ENCODE peak calls at places on chromosomes 12 and 14, in four cellular contexts. U, D, P and N are unnamed samples.

GRCh38 chr12:11958216-11959091 is 112.3 kb upstream of the BCL2L14 start:
- DNase-seq in P (no peak), U (peak), D (peak), N (no peak)

GRCh38 chr12:95715177-95715576 is 75.4 kb downstream of the NTN4 start:
- DNase-seq in P (no peak), U (no peak), D (no peak), N (no peak)

GRCh38 chr12:49057888-49058287 is 2.7 kb downstream of the KMT2D start:
- DNase-seq in P (no peak), U (peak), D (no peak), N (no peak)

GRCh38 chr14:94941311-94941710 is 171.4 kb upstream of the GSC start:
- DNase-seq in U (no peak), P (no peak), D (no peak), N (no peak)

GRCh38 chr14:73731111-73731510 is 16.9 kb upstream of the PNMA1 start:
- DNase-seq in U (no peak), P (no peak), D (no peak), N (no peak)

GRCh38 chr14:80930836-80931389 is 10.6 kb downstream of the CEP128 start:
- DNase-seq in P (no peak), U (no peak), D (no peak), N (no peak)

GRCh38 chr14:69643430-69644200 is 32.2 kb downstream of the SUSD6 start:
- DNase-seq in D (peak), P (peak), U (peak), N (peak)

GRCh38 chr12:27048822-27049752 is 26.7 kb downstream of the MED21 start:
- DNase-seq in U (peak), P (no peak), D (no peak), N (no peak)

GRCh38 chr12:62210422-62210821 is 49.8 kb upstream of the USP15 start:
- DNase-seq in U (peak), P (peak), D (peak), N (no peak)

GRCh38 chr12:15227004-15227679 is 5.9 kb upstream of the RERG start:
- DNase-seq in U (peak), D (peak), P (peak), N (peak)

GRCh38 chr12:124499873-124500231 is 67.6 kb downstream of the NCOR2 start:
- DNase-seq in U (no peak), P (no peak), D (no peak), N (no peak)

DNA sequence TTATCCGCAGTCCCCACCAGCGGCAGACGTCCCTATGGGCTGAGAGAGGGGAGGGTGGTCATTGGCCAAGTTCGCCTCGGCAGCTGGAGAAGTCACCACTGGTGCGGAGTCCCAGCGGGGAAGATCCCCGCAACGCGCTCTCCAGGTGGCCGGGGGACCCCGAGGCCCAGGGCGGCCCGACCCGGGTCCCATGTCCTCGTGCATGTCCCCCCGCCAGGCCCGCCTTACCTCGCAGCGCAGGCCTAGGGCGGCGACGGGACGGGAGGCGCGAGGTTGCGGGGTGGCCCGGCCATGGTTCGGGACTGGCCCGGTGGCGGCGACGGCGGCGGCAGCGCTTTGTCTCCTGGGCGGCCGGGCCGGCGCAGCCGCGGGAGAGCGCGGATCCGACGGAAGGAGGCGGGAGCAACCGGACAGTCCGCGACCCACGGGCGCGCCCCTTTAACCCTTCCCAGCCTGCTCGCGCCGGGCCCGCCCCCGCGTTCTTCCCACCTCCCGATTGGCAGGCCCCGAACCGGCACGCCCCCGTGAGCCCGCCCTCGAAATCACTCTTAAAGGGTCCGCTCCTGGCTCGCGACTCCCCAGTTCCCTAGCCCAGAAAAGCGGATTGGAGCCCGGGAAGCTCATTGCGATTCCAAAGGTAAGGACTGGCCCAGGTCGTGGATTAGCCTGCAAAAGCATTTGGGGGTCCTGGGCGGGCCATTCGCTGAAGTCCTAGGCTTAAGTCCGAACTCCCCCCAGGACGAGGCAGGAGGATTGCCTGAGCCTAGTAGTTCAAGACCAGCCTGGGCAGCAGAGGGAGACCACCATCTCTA is at the start of gene PHETA1:
- DNase-seq in D (peak), P (peak), U (peak), N (peak)
- TF ChIP-seq POLR2A in D (peak), P (no peak), U (peak), N (no peak)

DNA sequence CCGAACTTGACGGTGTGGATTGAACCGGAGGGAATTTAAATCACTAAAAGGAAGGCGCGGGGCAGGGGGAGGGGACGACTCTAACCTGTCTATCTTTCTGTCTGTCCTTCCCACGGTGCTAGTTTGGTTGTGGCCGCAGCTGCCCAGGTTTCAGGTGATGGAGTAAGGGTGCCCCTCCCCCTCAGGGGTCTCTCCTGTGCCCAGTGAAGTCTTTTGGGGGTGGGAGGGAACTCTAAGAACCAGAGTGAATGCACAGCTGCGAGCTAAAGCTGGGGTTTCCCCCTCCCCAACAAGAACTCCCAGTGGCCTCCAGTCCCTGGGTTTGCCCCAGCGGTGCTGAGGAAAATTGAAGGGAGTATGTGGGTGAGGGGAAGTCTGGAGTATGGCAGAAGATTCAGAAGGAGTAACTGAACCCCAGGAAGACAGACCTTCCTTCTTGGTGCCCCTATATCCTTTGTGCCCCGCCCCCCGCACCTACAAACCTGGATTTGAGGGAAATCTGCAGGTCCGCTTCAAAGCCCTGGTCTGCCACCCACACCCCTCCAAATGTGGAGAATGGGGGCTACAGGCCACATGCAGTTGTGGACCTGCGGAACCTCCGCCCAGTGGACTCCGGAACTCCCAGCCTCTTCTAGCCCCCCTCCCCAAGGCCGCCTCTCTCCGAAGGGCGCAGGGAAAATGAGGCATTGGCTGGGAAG is 3.6 kb upstream of the HOXC9 start:
- DNase-seq in P (no peak), U (no peak), D (no peak), N (no peak)
- H3K4me3 ChIP-seq in P (peak), U (no peak), D (peak), N (peak)

GRCh38 chr14:23301288-23301968 is 1.2 kb downstream of the PPP1R3E start:
- DNase-seq in P (peak), U (peak), D (peak), N (peak)

GRCh38 chr14:23299986-23300686 is 2.5 kb downstream of the PPP1R3E start:
- DNase-seq in D (no peak), P (no peak), U (no peak), N (no peak)

GRCh38 chr14:23299558-23299957 is 3.1 kb downstream of the PPP1R3E start:
- DNase-seq in D (peak), P (no peak), U (peak), N (no peak)

GRCh38 chr14:23301969-23302289 is 730 bp downstream of the PPP1R3E start:
- DNase-seq in D (no peak), P (no peak), U (no peak), N (no peak)

GRCh38 chr14:23300687-23301223 is 1.9 kb downstream of the PPP1R3E start:
- DNase-seq in U (peak), P (no peak), D (no peak), N (peak)
- TF ChIP-seq POLR2A in U (peak), P (no peak), D (no peak), N (no peak)

DNA sequence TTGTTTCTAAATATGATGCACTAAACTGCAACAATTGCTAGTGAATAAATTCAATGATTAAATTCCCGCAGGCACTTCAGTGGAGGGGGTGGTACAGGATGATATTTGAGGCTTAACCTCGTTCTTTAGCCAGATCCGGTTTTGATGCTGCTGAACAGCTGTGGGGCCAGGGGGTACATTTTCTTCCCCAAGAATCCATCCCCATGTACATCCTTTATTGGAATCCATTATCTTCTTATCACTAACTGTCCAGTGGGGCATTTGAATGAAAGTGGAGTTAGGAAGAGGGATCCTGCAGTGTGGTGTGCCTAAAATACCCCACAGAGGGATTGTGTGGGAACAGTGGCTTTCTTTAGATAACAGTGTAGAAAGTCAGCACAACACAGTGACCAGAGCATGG is 45.2 kb upstream of the OASL start:
- DNase-seq in D (no peak), P (no peak), U (no peak), N (no peak)
- H3K4me3 ChIP-seq in D (no peak), P (no peak), U (no peak), N (no peak)

DNA sequence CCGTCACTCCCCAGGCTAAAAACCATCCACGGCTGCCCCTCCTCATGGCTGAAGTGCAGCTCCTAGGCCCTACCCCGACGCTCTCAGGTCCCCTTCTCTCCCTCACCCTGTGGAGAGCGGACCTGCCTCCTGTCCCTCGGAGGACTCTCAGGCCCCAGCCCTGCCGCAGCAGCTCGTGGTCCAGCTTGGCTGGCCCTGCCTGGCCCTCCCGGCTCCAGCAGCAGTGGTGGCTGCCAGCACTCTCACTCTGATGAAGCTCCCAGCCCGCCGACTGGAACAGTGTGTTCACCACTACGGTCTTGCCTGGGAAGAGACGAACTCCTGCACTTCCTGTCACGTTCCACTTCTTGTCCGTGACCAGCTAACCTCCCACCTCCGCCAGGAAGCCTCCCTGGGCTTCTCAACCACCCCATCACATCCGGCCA is 11.1 kb downstream of the BAG5 start:
- DNase-seq in U (no peak), D (no peak), P (no peak), N (peak)
- TF ChIP-seq POLR2A in U (no peak), D (no peak), P (no peak), N (no peak)

DNA sequence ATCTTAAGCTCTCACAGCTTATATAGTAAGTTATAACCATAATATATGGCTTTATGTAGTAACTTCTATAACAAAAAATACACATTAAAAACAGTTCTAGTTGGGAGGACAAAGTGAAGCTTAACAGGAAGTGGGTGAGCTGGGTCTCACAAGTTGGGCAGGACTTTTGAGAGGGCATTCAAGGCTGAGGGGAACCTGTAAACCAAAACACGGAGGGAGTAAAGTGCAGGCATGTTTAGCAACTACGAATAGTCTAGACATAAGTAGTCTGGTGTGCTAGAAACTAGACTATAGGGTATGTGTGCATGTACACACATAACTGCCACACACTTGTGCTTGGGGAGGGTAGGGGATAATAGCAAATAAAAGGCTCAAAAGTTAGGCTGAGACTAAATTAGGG is 14.2 kb upstream of the NEK9 start:
- DNase-seq in D (no peak), P (no peak), U (no peak), N (no peak)
- H3K4me3 ChIP-seq in D (no peak), P (no peak), U (no peak), N (no peak)

GRCh38 chr12:113162102-113163029 is 12.8 kb downstream of the CFAP73 start:
- DNase-seq in U (peak), P (no peak), D (no peak), N (no peak)
- TF ChIP-seq POLR2A in U (no peak), P (no peak), D (no peak), N (no peak)

DNA sequence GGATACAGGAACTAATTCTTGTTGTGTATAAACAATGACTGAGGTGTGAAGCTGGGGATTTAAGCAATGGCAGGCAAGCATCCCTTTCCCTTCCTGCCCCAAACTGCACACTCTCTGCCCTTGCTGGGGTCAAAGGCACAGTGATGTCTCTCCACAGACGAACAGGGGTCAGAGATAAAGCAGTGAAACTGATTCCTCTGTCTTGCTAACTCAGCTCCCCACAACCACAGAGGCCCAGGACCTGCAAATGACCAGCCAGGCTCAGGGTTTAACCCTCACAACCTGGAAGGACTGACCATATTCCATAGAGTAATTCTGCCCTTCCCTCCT is 67.2 kb downstream of the CCDC88C start:
- DNase-seq in U (no peak), P (no peak), D (no peak), N (no peak)
- H3K4me3 ChIP-seq in U (no peak), P (peak), D (no peak), N (no peak)

GRCh38 chr14:45253754-45254300 is 825 bp upstream of the MIS18BP1 start:
- DNase-seq in U (peak), P (no peak), D (peak), N (peak)

GRCh38 chr14:45254771-45255170 is 1.8 kb upstream of the MIS18BP1 start:
- DNase-seq in P (no peak), D (no peak), U (no peak), N (no peak)

GRCh38 chr14:45251912-45252311 is 1.1 kb downstream of the MIS18BP1 start:
- DNase-seq in D (no peak), P (no peak), U (peak), N (no peak)

GRCh38 chr14:45252356-45253069 is 489 bp downstream of the MIS18BP1 start:
- DNase-seq in U (peak), P (no peak), D (no peak), N (no peak)

DNA sequence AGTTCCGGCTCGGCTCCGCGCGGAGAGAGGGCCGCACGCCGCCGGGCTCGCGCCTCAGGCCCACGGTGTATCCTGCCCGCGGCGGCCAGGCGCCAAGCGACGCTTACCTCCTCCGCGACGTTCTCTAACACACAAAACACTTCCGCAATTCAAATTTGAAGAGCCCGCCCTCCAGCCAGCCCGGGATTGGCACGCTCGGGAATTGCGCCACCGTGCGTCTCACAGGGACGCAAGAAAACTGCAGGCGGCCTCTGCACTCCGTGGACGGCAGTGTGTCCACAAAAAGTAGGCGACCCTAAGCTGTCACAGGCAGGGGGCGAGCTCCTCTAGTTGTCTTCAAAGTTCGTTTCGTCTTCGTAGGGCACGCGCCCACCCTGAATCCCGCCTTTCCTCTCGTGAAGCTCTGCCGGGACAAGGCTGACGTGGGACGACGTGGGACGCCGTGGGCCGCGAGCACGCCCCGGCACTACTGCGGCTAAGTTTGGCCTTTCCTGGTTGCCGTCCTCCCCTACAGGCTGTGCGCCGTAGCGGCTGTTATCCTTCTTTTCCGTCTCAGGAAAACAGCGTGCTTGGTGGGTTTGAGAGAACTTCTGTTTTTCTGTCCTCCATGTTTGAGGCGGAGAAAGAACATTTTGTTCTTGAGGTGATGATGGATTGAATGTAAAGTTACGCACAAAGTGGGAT is at the start of gene MIS18BP1:
- DNase-seq in D (peak), P (peak), U (peak), N (peak)
- TF ChIP-seq POLR2A in D (peak), P (no peak), U (peak), N (peak)